ENCODE peak calls at places on chromosomes 12 and 14, in nine cellular contexts. C is hypothalamus; P is CD14-positive monocyte; R is left cardiac atrium; T is memory B cell; X is T-helper 17 cell; A is effector memory CD4-positive, alpha-beta T cell; L is osteocyte; Q is COLO829. K is an unnamed sample.

GRCh38 chr12:68119724-68120211 is 39.8 kb downstream of the IFNG start:
- DNase-seq in T (no peak), P (no peak), R (no peak), Q (no peak), A (no peak), L (no peak), C (no peak), X (no peak), K (no peak)

GRCh38 chr14:56816575-56817391 is 6.5 kb upstream of the OTX2 start:
- DNase-seq in Q (no peak), R (no peak), P (no peak), A (no peak), T (no peak), L (no peak), X (no peak), C (no peak), K (peak)

GRCh38 chr12:88420460-88420859 is 159.8 kb downstream of the KITLG start:
- DNase-seq in R (no peak), L (no peak), T (no peak), A (no peak), Q (peak), C (no peak), X (no peak), P (no peak), K (peak)

GRCh38 chr14:64684091-64684490 is 20.1 kb upstream of the PLEKHG3 start:
- DNase-seq in Q (no peak), A (no peak), P (no peak), C (peak), T (no peak), R (peak), X (no peak), L (no peak), K (peak)

GRCh38 chr12:113238309-113238708 is 17.0 kb downstream of the TPCN1 start:
- DNase-seq in T (no peak), X (no peak), C (no peak), L (no peak), R (peak), Q (no peak), P (no peak), A (no peak), K (no peak)

GRCh38 chr14:88786715-88787114 is 6.0 kb downstream of the EML5 start:
- DNase-seq in L (no peak), C (no peak), Q (no peak), X (no peak), P (no peak), T (no peak), A (no peak), R (no peak), K (no peak)

GRCh38 chr14:38208825-38209562 is 1.3 kb downstream of the SSTR1 start:
- DNase-seq in R (peak), Q (no peak), T (no peak), A (no peak), X (no peak), L (no peak), P (no peak), C (no peak), K (peak)

GRCh38 chr14:95140060-95140858 is 17.1 kb downstream of the DICER1 start:
- DNase-seq in X (no peak), Q (no peak), R (no peak), T (no peak), P (no peak), L (no peak), C (no peak), A (no peak), K (peak)

GRCh38 chr12:94594443-94594825 is 55.9 kb downstream of the TMCC3 start:
- DNase-seq in C (no peak), Q (no peak), P (no peak), A (no peak), T (no peak), R (no peak), X (no peak), L (no peak), K (no peak)

GRCh38 chr12:59929091-59929490 is 333.3 kb downstream of the SLC16A7 start:
- DNase-seq in X (no peak), A (no peak), R (no peak), T (no peak), C (no peak), L (no peak), Q (no peak), P (no peak), K (peak)

GRCh38 chr12:126258190-126258589 is 1193.0 kb downstream of the AACS start:
- DNase-seq in C (no peak), A (no peak), R (no peak), L (no peak), X (no peak), Q (no peak), T (no peak), P (no peak), K (no peak)

GRCh38 chr12:51879102-51879501 is 8.8 kb upstream of the ANKRD33 start:
- DNase-seq in R (no peak), X (no peak), T (no peak), A (no peak), Q (no peak), L (no peak), P (no peak), C (no peak), K (no peak)

GRCh38 chr14:60642270-60642789 is 6.9 kb downstream of the SIX1 start:
- DNase-seq in Q (no peak), A (no peak), X (no peak), R (no peak), T (no peak), C (no peak), L (no peak), P (no peak), K (no peak)

GRCh38 chr12:78402366-78403134 is 462.0 kb upstream of the SYT1 start:
- DNase-seq in P (no peak), T (no peak), X (no peak), C (no peak), L (no peak), R (no peak), A (no peak), Q (no peak), K (no peak)

GRCh38 chr14:67602995-67603545 is 3.0 kb upstream of the PIGH start:
- DNase-seq in X (no peak), P (no peak), Q (no peak), C (no peak), R (no peak), L (no peak), T (no peak), A (no peak), K (no peak)

GRCh38 chr12:104623920-104624319 is 167.2 kb downstream of the CHST11 start:
- DNase-seq in P (no peak), T (no peak), A (no peak), R (no peak), X (no peak), L (no peak), C (no peak), Q (no peak), K (no peak)

GRCh38 chr14:88737245-88737644 is 55.5 kb downstream of the EML5 start:
- DNase-seq in X (no peak), C (no peak), P (no peak), L (no peak), A (no peak), Q (no peak), T (no peak), R (no peak), K (no peak)

GRCh38 chr14:35985504-35986218 is 159.5 kb downstream of the BRMS1L start:
- DNase-seq in X (no peak), Q (peak), C (peak), T (no peak), P (no peak), R (no peak), L (no peak), A (no peak), K (no peak)

GRCh38 chr12:107377596-107378385 is 284.4 kb upstream of the CRY1 start:
- DNase-seq in A (no peak), X (no peak), P (no peak), T (no peak), C (no peak), L (no peak), Q (no peak), R (no peak), K (no peak)

GRCh38 chr14:105738638-105739037 is 212.3 kb downstream of the TMEM121 start:
- DNase-seq in C (no peak), P (no peak), Q (no peak), R (no peak), L (peak), X (no peak), A (no peak), T (no peak), K (no peak)

GRCh38 chr14:75303415-75303814 is 24.8 kb downstream of the FOS start:
- DNase-seq in Q (peak), C (peak), X (peak), R (peak), L (no peak), T (peak), P (peak), A (peak), K (peak)

GRCh38 chr12:3038931-3039510 is 38.2 kb upstream of the TSPAN9 start:
- DNase-seq in A (no peak), L (no peak), R (no peak), T (no peak), C (no peak), P (no peak), Q (no peak), X (no peak), K (no peak)

GRCh38 chr12:106642991-106643390 is 60.2 kb downstream of the RFX4 start:
- DNase-seq in P (no peak), T (no peak), C (no peak), R (no peak), Q (no peak), X (no peak), L (no peak), A (no peak), K (no peak)

GRCh38 chr12:1013618-1014489 is 22.8 kb downstream of the ERC1 start:
- DNase-seq in X (no peak), L (no peak), A (no peak), T (no peak), R (no peak), Q (no peak), P (no peak), C (no peak), K (peak)

GRCh38 chr14:99531221-99532096 is 50.2 kb downstream of the CCNK start:
- DNase-seq in R (no peak), Q (peak), A (no peak), C (no peak), P (no peak), T (no peak), X (no peak), L (no peak), K (peak)

GRCh38 chr14:24160499-24160849 is 591 bp upstream of the IRF9 start:
- DNase-seq in T (no peak), A (no peak), L (no peak), P (no peak), R (peak), Q (no peak), X (no peak), C (no peak), K (no peak)

GRCh38 chr12:92602476-92602875 is 100.3 kb upstream of the PLEKHG7 start:
- DNase-seq in P (no peak), A (no peak), L (no peak), T (no peak), Q (peak), X (no peak), R (no peak), C (no peak), K (peak)

GRCh38 chr12:32183646-32184045 is 77.0 kb downstream of the BICD1 start:
- DNase-seq in X (no peak), C (no peak), Q (no peak), T (no peak), L (no peak), A (no peak), P (no peak), R (no peak), K (no peak)

GRCh38 chr12:30138483-30138882 is 354.7 kb upstream of the TMTC1 start:
- DNase-seq in X (no peak), L (no peak), C (no peak), T (no peak), A (no peak), Q (no peak), P (no peak), R (no peak), K (peak)

GRCh38 chr12:125092872-125093680 is 27.8 kb downstream of the AACS start:
- DNase-seq in T (no peak), Q (no peak), R (peak), P (no peak), X (no peak), L (no peak), A (no peak), C (peak), K (peak)

GRCh38 chr14:104604461-104605449 is at the start of gene TMEM179:
- DNase-seq in L (no peak), X (no peak), A (no peak), R (peak), Q (no peak), P (no peak), T (no peak), C (peak), K (peak)

GRCh38 chr12:96606646-96607045 is 117.3 kb downstream of the CFAP54 start:
- DNase-seq in L (no peak), Q (peak), X (no peak), C (peak), T (no peak), A (no peak), R (no peak), P (no peak), K (no peak)

GRCh38 chr12:62764251-62764650 is 170.7 kb downstream of the PPM1H start:
- DNase-seq in P (no peak), Q (no peak), A (no peak), C (no peak), T (no peak), X (no peak), L (no peak), R (no peak), K (no peak)

GRCh38 chr12:12927211-12928079 is 24.5 kb downstream of the GPRC5D start:
- DNase-seq in T (peak), A (peak), X (peak), P (peak), R (peak), Q (peak), L (no peak), C (no peak), K (peak)

GRCh38 chr14:58243790-58244555 is 670 bp upstream of the PSMA3 start:
- DNase-seq in X (no peak), C (peak), R (no peak), Q (no peak), T (no peak), P (no peak), L (no peak), A (no peak), K (peak)

K was measured in cardiac fibroblast.